ENCODE peak calls at places on chromosomes 3 and 15, in nine cellular contexts. One of them, this sample, is unnamed.

GRCh38 chr3:42094992-42095391 is 3.8 kb downstream of the TRAK1 start:
- DNase-seq in transverse colon: no peak
- DNase-seq in stomach: no peak
- DNase-seq in K562: no peak
- DNase-seq in A549: no peak
- DNase-seq in SK-N-SH: no peak
- DNase-seq in esophagus muscularis mucosa: no peak
- DNase-seq in tibial nerve: no peak
- DNase-seq in HepG2: no peak
- DNase-seq in this sample: no peak

GRCh38 chr15:29672446-29672845 is 149.8 kb downstream of the TJP1 start:
- DNase-seq in K562: no peak
- DNase-seq in transverse colon: no peak
- DNase-seq in stomach: no peak
- DNase-seq in esophagus muscularis mucosa: no peak
- DNase-seq in SK-N-SH: no peak
- DNase-seq in HepG2: no peak
- DNase-seq in tibial nerve: no peak
- DNase-seq in A549: no peak
- DNase-seq in this sample: no peak

GRCh38 chr3:173092038-173092437 is 49.0 kb downstream of the SPATA16 start:
- DNase-seq in K562: no peak
- DNase-seq in SK-N-SH: no peak
- DNase-seq in esophagus muscularis mucosa: no peak
- DNase-seq in A549: no peak
- DNase-seq in tibial nerve: no peak
- DNase-seq in stomach: no peak
- DNase-seq in HepG2: no peak
- DNase-seq in transverse colon: no peak
- DNase-seq in this sample: no peak

GRCh38 chr3:175818811-175819464 is 959.8 kb downstream of the NAALADL2 start:
- DNase-seq in tibial nerve: no peak
- DNase-seq in stomach: no peak
- DNase-seq in HepG2: no peak
- DNase-seq in A549: no peak
- DNase-seq in esophagus muscularis mucosa: no peak
- DNase-seq in transverse colon: no peak
- DNase-seq in K562: no peak
- DNase-seq in SK-N-SH: no peak
- DNase-seq in this sample: no peak

GRCh38 chr3:58994746-58995330 is 55.0 kb downstream of the CFAP20DC start:
- DNase-seq in HepG2: peak; percentile 39
- DNase-seq in tibial nerve: peak; percentile 25
- DNase-seq in SK-N-SH: peak; percentile 52
- DNase-seq in transverse colon: peak; percentile 18
- DNase-seq in K562: peak; percentile 12
- DNase-seq in stomach: no peak
- DNase-seq in esophagus muscularis mucosa: no peak
- DNase-seq in A549: peak; percentile 67
- DNase-seq in this sample: no peak

GRCh38 chr15:77505556-77505955 is 84.9 kb downstream of the HMG20A start:
- DNase-seq in transverse colon: no peak
- DNase-seq in SK-N-SH: no peak
- DNase-seq in A549: no peak
- DNase-seq in tibial nerve: no peak
- DNase-seq in esophagus muscularis mucosa: no peak
- DNase-seq in HepG2: no peak
- DNase-seq in K562: no peak
- DNase-seq in stomach: no peak
- DNase-seq in this sample: peak; percentile 38

GRCh38 chr15:80568298-80568697 is 126.8 kb upstream of the ABHD17C start:
- DNase-seq in stomach: no peak
- DNase-seq in esophagus muscularis mucosa: no peak
- DNase-seq in A549: no peak
- DNase-seq in K562: no peak
- DNase-seq in HepG2: no peak
- DNase-seq in SK-N-SH: no peak
- DNase-seq in transverse colon: no peak
- DNase-seq in tibial nerve: no peak
- DNase-seq in this sample: no peak

GRCh38 chr15:57146394-57147140 is 228.1 kb downstream of the TCF12 start:
- DNase-seq in K562: peak; percentile 10
- DNase-seq in HepG2: peak; percentile 9
- DNase-seq in esophagus muscularis mucosa: no peak
- DNase-seq in A549: peak; percentile 56
- DNase-seq in stomach: no peak
- DNase-seq in tibial nerve: peak; percentile 68
- DNase-seq in transverse colon: no peak
- DNase-seq in SK-N-SH: peak; percentile 21
- DNase-seq in this sample: no peak

GRCh38 chr3:150589759-150590158 is 13.4 kb upstream of the SELENOT start:
- DNase-seq in HepG2: no peak
- DNase-seq in esophagus muscularis mucosa: no peak
- DNase-seq in stomach: no peak
- DNase-seq in A549: no peak
- DNase-seq in SK-N-SH: no peak
- DNase-seq in tibial nerve: no peak
- DNase-seq in K562: no peak
- DNase-seq in transverse colon: no peak
- DNase-seq in this sample: no peak

GRCh38 chr15:101499863-101500713 is 10.6 kb upstream of the PCSK6 start:
- DNase-seq in stomach: peak; percentile 73
- DNase-seq in A549: no peak
- DNase-seq in SK-N-SH: no peak
- DNase-seq in HepG2: no peak
- DNase-seq in esophagus muscularis mucosa: peak; percentile 89
- DNase-seq in tibial nerve: no peak
- DNase-seq in transverse colon: peak; percentile 68
- DNase-seq in K562: no peak
- DNase-seq in this sample: peak; percentile 86

GRCh38 chr3:156311930-156312329 is 191.6 kb downstream of the KCNAB1 start:
- DNase-seq in A549: no peak
- DNase-seq in tibial nerve: no peak
- DNase-seq in K562: no peak
- DNase-seq in stomach: no peak
- DNase-seq in esophagus muscularis mucosa: no peak
- DNase-seq in transverse colon: no peak
- DNase-seq in SK-N-SH: no peak
- DNase-seq in HepG2: no peak
- DNase-seq in this sample: no peak

GRCh38 chr3:118181274-118181673 is 853.4 kb downstream of the IGSF11 start:
- DNase-seq in tibial nerve: no peak
- DNase-seq in transverse colon: no peak
- DNase-seq in esophagus muscularis mucosa: no peak
- DNase-seq in A549: no peak
- DNase-seq in stomach: no peak
- DNase-seq in HepG2: no peak
- DNase-seq in K562: no peak
- DNase-seq in SK-N-SH: no peak
- DNase-seq in this sample: no peak

DNA sequence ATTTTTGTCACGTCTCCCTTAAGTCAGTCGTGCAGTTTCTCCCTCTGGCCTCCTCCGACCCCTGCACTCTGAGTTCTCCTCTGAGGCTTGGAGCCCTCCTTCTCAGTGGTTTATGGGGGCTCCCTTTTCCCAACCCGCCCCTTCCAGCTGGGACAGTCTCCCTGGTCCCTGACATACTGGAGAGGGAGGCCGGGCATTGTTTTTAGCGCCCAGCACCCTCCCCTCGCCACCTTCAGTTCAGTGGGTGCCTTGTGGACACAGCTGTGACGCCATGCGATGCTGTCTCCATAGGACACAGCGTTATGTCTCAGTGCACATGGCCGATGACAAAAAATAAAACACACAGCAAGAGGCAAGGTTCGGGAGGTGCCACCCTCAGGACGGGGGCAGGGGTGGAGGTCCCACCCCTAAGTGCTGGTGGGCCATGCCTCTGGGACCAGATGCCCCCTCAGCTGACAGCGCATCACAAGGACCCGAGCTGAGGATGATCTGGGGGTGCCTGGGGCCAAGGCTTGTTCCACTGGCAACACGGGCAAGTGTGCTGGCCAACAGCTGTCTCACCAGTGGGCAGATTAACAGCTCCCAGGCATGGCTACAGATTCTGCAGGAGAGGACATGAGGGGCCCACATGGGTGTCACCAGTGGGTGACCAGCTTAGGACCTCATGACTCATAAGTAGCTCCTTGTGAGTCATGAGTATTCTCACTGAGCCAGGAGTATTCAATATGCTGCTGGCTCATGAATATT is 81.6 kb downstream of the PLXNA1 start:
- DNase-seq in tibial nerve: no peak
- DNase-seq in A549: no peak
- DNase-seq in SK-N-SH: no peak
- DNase-seq in stomach: no peak
- DNase-seq in transverse colon: no peak
- DNase-seq in HepG2: no peak
- DNase-seq in esophagus muscularis mucosa: no peak
- DNase-seq in K562: no peak
- DNase-seq in this sample: peak; percentile 47
- TF ChIP-seq EP300 in tibial nerve: no peak
- TF ChIP-seq EP300 in A549: no peak
- TF ChIP-seq EP300 in SK-N-SH: no peak
- TF ChIP-seq EP300 in stomach: no peak
- TF ChIP-seq EP300 in transverse colon: no peak
- TF ChIP-seq EP300 in HepG2: no peak
- TF ChIP-seq EP300 in esophagus muscularis mucosa: no peak
- TF ChIP-seq EP300 in K562: no peak
- TF ChIP-seq EP300 in this sample: no peak

DNA sequence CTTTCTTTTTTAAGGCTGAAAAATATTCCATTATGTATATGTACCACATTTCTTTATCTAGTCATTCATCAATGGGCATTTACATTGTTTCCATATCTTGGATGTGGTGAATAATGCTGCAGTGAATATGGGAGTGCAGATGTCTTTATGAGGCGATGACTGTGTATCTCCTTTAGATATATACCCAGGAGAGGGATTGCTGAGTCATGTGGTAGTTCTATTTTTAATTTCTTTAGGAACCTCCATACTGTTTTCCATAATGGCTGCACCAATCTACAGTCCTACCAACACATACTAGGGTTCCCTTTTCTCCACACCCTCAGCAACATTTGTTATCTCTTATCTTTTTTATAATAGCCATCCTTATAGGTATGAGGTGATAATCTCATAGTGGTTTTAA is 96.3 kb downstream of the LRRC28 start:
- DNase-seq in K562: no peak
- DNase-seq in esophagus muscularis mucosa: no peak
- DNase-seq in tibial nerve: no peak
- DNase-seq in transverse colon: no peak
- DNase-seq in stomach: no peak
- DNase-seq in HepG2: no peak
- DNase-seq in SK-N-SH: no peak
- DNase-seq in A549: no peak
- DNase-seq in this sample: no peak
- TF ChIP-seq EP300 in K562: no peak
- TF ChIP-seq EP300 in esophagus muscularis mucosa: no peak
- TF ChIP-seq EP300 in tibial nerve: no peak
- TF ChIP-seq EP300 in transverse colon: no peak
- TF ChIP-seq EP300 in stomach: no peak
- TF ChIP-seq EP300 in HepG2: no peak
- TF ChIP-seq EP300 in SK-N-SH: no peak
- TF ChIP-seq EP300 in A549: no peak
- TF ChIP-seq EP300 in this sample: no peak

GRCh38 chr3:81437683-81438082 is 323.8 kb downstream of the GBE1 start:
- DNase-seq in transverse colon: no peak
- DNase-seq in stomach: no peak
- DNase-seq in tibial nerve: no peak
- DNase-seq in esophagus muscularis mucosa: no peak
- DNase-seq in HepG2: no peak
- DNase-seq in SK-N-SH: no peak
- DNase-seq in A549: no peak
- DNase-seq in K562: no peak
- DNase-seq in this sample: no peak

GRCh38 chr3:81435050-81435449 is 326.4 kb downstream of the GBE1 start:
- DNase-seq in K562: no peak
- DNase-seq in stomach: no peak
- DNase-seq in SK-N-SH: no peak
- DNase-seq in tibial nerve: no peak
- DNase-seq in esophagus muscularis mucosa: no peak
- DNase-seq in HepG2: no peak
- DNase-seq in A549: no peak
- DNase-seq in transverse colon: no peak
- DNase-seq in this sample: no peak

GRCh38 chr3:81436182-81436581 is 325.3 kb downstream of the GBE1 start:
- DNase-seq in stomach: no peak
- DNase-seq in HepG2: no peak
- DNase-seq in SK-N-SH: no peak
- DNase-seq in A549: no peak
- DNase-seq in esophagus muscularis mucosa: no peak
- DNase-seq in transverse colon: no peak
- DNase-seq in tibial nerve: no peak
- DNase-seq in K562: no peak
- DNase-seq in this sample: no peak

GRCh38 chr3:81434171-81434570 is 327.3 kb downstream of the GBE1 start:
- DNase-seq in transverse colon: no peak
- DNase-seq in A549: no peak
- DNase-seq in esophagus muscularis mucosa: no peak
- DNase-seq in K562: no peak
- DNase-seq in tibial nerve: no peak
- DNase-seq in stomach: no peak
- DNase-seq in HepG2: no peak
- DNase-seq in SK-N-SH: no peak
- DNase-seq in this sample: no peak

DNA sequence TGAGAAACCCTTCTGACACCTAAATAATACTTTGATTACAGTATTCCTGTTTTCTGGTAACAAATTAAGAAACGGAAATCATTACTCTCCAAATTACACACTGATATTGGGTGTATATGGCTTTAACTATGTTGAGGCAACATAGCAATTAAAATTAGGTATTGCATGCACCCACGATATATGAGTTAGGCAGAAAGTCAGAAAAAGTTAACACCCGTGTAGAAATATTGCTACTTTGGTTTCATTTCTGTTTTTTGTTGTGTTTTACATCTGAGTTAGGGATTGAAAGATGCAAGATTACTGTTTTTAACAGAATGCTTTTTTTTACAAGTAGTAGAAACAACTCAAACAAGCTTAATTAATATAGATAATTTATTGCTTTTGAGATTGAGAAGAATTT is 327.8 kb downstream of the GBE1 start:
- DNase-seq in HepG2: no peak
- DNase-seq in K562: no peak
- DNase-seq in transverse colon: no peak
- DNase-seq in stomach: no peak
- DNase-seq in SK-N-SH: no peak
- DNase-seq in A549: no peak
- DNase-seq in esophagus muscularis mucosa: no peak
- DNase-seq in tibial nerve: no peak
- DNase-seq in this sample: no peak
- TF ChIP-seq EP300 in HepG2: no peak
- TF ChIP-seq EP300 in K562: no peak
- TF ChIP-seq EP300 in transverse colon: no peak
- TF ChIP-seq EP300 in stomach: no peak
- TF ChIP-seq EP300 in SK-N-SH: no peak
- TF ChIP-seq EP300 in A549: no peak
- TF ChIP-seq EP300 in esophagus muscularis mucosa: no peak
- TF ChIP-seq EP300 in tibial nerve: no peak
- TF ChIP-seq EP300 in this sample: no peak

DNA sequence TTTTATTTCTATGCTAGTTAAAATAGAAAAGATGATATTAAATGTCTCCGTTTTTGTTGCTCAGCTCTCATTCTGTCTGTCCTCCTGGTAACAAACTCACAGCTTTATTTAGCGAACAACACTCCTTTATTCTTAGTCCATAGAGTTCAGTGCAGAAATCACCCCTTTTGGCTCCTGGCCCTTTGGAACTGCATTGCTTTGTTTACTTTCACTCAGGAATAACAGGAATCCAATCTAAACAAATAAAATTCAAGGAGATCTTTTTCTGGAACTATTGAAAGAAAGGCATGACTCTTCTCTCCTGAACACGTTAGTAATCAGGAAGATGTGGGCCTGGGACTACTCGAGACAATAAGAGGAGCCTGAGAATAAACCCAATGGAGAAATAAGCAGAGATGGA is 409.2 kb downstream of the DIPK2A start:
- DNase-seq in K562: no peak
- DNase-seq in SK-N-SH: no peak
- DNase-seq in tibial nerve: no peak
- DNase-seq in esophagus muscularis mucosa: no peak
- DNase-seq in HepG2: no peak
- DNase-seq in A549: no peak
- DNase-seq in transverse colon: no peak
- DNase-seq in stomach: peak; percentile 41
- DNase-seq in this sample: no peak
- TF ChIP-seq EP300 in K562: no peak
- TF ChIP-seq EP300 in SK-N-SH: no peak
- TF ChIP-seq EP300 in tibial nerve: no peak
- TF ChIP-seq EP300 in esophagus muscularis mucosa: no peak
- TF ChIP-seq EP300 in HepG2: no peak
- TF ChIP-seq EP300 in A549: no peak
- TF ChIP-seq EP300 in transverse colon: no peak
- TF ChIP-seq EP300 in stomach: no peak
- TF ChIP-seq EP300 in this sample: no peak